ENCODE peak calls at places on chromosomes 6 and 20, in nine cellular contexts. H, W, S, Z, I, E, A, M and B are unnamed samples.

GRCh38 chr20:4736875-4737274 is 15.2 kb downstream of the PRND start:
- DNase-seq in H (no peak), E (no peak), A (no peak), Z (no peak), S (no peak), W (no peak), I (no peak), M (no peak), B (no peak)

GRCh38 chr20:20824924-20825584 is 112.6 kb upstream of the RALGAPA2 start:
- DNase-seq in S (peak; percentile 41), H (peak; percentile 35), Z (peak; percentile 72), I (peak; percentile 75), M (peak; percentile 74), E (peak; percentile 84), A (peak; percentile 89), W (no peak), B (no peak)

GRCh38 chr6:35181933-35182612 is 31.7 kb upstream of the SCUBE3 start:
- DNase-seq in S (peak; percentile 86), E (no peak), M (no peak), W (peak; percentile 80), H (peak; percentile 85), I (no peak), Z (peak; percentile 49), A (peak; percentile 73), B (peak; percentile 77)

GRCh38 chr6:70469965-70470364 is 56.7 kb downstream of the FAM135A start:
- DNase-seq in H (no peak), A (no peak), W (no peak), E (no peak), M (no peak), I (no peak), Z (no peak), S (no peak), B (no peak)

GRCh38 chr20:20366896-20367680 is 816 bp upstream of the INSM1 start:
- DNase-seq in A (peak; percentile 75), M (peak; percentile 31), W (no peak), E (no peak), I (peak; percentile 47), Z (peak; percentile 54), S (no peak), H (no peak), B (no peak)

GRCh38 chr6:116511424-116512131 is at the start of gene CALHM5:
- DNase-seq in S (peak; percentile 97), Z (no peak), I (no peak), M (peak; percentile 54), H (peak; percentile 67), W (peak; percentile 89), A (peak; percentile 85), E (no peak), B (peak; percentile 91)

GRCh38 chr6:7727150-7727950 is 1.5 kb downstream of the BMP6 start:
- DNase-seq in M (peak; percentile 30), Z (peak; percentile 35), H (peak; percentile 6), S (peak; percentile 27), I (peak; percentile 16), W (peak; percentile 24), E (peak; percentile 53), A (peak; percentile 55), B (no peak)

GRCh38 chr20:37359331-37359730 is 13.4 kb downstream of the SRC start:
- DNase-seq in S (no peak), I (no peak), A (no peak), E (no peak), M (no peak), Z (no peak), W (no peak), H (no peak), B (no peak)

GRCh38 chr6:37283786-37284185 is 25.8 kb upstream of the TMEM217 start:
- DNase-seq in W (peak; percentile 38), E (no peak), S (peak; percentile 64), Z (no peak), A (no peak), M (no peak), I (no peak), H (no peak), B (no peak)

GRCh38 chr6:124983383-124983782 is 21.1 kb downstream of the RNF217 start:
- DNase-seq in E (no peak), A (no peak), W (no peak), Z (no peak), I (no peak), M (no peak), S (no peak), H (no peak), B (no peak)

GRCh38 chr6:54206510-54206909 is 95.3 kb downstream of the MLIP start:
- DNase-seq in S (no peak), W (no peak), I (no peak), H (no peak), Z (no peak), A (no peak), E (no peak), M (no peak), B (no peak)

GRCh38 chr6:147279423-147279822 is 75.2 kb downstream of the STXBP5 start:
- DNase-seq in I (no peak), S (peak; percentile 75), H (no peak), A (no peak), M (no peak), W (peak; percentile 53), Z (no peak), E (no peak), B (no peak)

GRCh38 chr6:135651964-135652755 is 154.6 kb upstream of the AHI1 start:
- DNase-seq in S (no peak), H (no peak), M (no peak), W (peak; percentile 25), Z (peak; percentile 23), E (peak; percentile 12), I (no peak), A (peak; percentile 16), B (no peak)

GRCh38 chr6:79946773-79947190 is 571 bp downstream of the ELOVL4 start:
- DNase-seq in S (peak; percentile 22), W (peak; percentile 39), E (no peak), Z (no peak), I (peak; percentile 20), H (no peak), M (peak; percentile 29), A (peak; percentile 49), B (peak; percentile 3)

DNA sequence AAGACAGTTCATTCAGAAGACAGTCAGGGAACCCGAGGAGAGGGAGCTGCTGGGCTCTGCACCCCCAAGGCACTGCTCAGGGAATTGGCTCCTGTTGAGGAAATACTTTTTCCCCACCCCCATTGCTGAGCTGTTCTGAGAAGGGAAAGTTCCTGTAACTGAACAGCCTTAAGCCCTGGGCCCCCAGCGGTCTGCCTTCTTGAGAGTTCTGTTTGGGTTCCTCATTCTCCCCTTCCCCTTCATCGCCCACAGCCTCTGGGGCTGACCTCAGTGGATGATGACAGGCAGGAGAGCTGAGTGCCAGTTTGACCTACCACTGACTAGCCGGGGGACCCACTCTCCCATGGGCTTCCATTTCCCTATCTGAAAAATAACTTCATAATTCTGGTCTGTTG is 10.7 kb downstream of the HCK start:
- DNase-seq in W (no peak), A (no peak), M (no peak), Z (no peak), H (no peak), E (peak; percentile 37), I (no peak), S (no peak), B (no peak)
- TF ChIP-seq CTCF in W (no peak), A (no peak), M (no peak), Z (no peak), H (no peak), E (no peak), I (no peak), S (no peak), B (no peak)

DNA sequence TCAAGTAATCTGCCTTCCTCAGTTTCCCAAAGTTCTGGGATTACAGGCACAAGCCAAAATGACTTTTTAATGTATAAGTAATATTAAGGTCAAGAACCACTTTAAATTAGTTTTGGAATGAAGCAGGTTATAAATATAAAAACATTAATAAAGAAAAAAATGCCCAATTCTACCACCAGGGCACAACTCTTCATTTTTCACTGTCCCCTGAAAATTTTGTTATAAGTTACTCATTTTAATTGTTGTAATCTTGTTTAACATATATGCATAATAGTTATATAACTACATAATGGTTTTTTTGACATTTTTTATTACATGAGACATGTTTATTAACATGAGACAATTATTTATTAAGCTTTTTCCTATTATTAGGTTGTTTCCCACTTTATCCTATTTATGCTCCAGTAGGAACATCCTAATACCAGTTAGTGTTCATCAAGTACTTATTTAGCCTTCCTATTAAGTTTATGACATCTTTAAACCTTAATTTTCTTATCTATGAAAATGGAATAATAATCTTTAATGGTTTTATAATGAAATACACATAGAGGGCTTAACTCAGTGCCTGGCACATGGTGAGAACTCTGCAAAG is 182.1 kb upstream of the SCGN start:
- DNase-seq in H (no peak), Z (no peak), I (no peak), W (no peak), E (no peak), S (no peak), A (no peak), M (no peak), B (no peak)
- TF ChIP-seq CTCF in H (no peak), Z (no peak), I (peak; percentile 55), W (no peak), E (no peak), S (peak; percentile 40), A (peak; percentile 41), M (peak; percentile 89), B (peak; percentile 76)

DNA sequence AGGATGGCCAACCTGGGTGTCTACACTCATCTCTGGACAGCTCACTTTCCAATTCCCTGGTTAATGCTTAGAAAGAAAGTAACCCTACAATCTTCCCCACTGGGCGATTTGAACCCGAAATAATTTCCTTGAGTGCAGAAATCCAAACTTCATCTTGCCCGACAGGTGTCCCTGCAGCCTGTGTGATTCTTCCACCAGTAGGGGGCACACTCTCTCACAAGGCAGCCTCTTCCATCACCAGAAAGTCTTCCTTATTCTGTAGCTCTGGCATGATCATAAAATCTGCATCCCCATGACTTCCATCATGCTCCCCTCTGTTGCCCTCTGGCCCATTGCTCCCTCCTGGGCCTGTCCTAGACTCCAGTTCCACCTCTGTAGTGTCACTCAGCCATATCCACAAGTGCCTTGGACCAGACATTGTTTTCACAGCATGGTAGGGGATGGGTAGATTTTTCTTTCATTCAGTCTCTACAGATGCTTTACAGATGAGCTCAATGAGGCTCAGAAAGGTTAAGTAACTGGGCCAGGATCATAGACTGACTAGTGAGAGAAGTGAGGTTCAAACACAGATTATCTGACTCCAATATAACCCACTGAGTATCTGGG is 170.4 kb upstream of the SPTLC3 start:
- DNase-seq in M (peak; percentile 10), H (no peak), A (peak; percentile 70), W (no peak), I (no peak), E (no peak), S (no peak), Z (peak; percentile 45), B (no peak)
- TF ChIP-seq CTCF in M (peak; percentile 66), H (peak; percentile 44), A (peak; percentile 94), W (no peak), I (peak; percentile 40), E (peak; percentile 50), S (no peak), Z (peak; percentile 75), B (no peak)

DNA sequence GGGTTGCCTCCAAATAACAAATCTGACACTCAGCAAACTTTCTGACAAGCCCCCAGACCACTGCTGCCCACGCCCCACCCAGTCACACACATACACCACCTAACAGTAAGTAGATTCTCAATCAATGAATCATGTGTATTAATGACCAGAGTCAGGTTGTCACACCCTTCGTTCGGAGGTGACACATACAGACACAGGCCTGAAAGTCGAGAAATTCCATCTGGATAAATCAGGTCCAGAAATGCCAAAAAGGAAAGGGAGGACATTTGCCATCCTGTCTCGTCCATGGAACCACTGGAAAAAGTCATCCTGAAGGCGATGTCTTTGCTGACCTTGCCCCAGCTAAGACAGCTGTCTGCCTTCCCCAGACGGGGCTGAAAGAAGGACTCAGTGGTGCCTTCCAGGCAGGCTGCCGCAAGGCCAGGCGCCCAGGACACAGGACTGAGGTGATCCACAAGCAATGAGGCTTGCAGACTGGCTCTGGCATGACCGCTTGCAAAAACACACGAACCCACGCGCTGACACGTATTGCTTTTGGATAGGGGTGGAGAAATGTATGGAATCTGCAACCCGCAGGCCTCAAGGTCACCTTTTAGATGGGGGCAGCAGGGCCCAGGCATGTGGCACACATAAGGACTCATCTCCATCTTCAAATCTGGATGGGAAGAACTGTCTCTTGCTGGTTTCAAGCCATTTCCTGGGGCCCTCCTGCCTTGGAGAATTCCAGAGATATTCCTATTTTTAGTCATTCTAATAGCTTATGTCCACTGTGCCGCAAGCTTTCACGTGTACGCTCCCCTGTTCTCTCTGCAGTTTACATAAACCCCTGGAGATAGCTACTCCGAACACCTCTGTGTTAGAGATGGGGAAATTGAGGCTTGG is 9.0 kb downstream of the NFATC2 start:
- DNase-seq in H (peak; percentile 47), Z (no peak), W (peak; percentile 74), A (no peak), S (no peak), I (no peak), E (no peak), M (no peak), B (peak; percentile 77)
- TF ChIP-seq CTCF in H (no peak), Z (no peak), W (no peak), A (no peak), S (no peak), I (no peak), E (no peak), M (no peak), B (no peak)